ENCODE peak calls at places on chromosomes 4 and X, in five cellular contexts. R, X, V, D and U are unnamed samples.

GRCh38 chrX:116281106-116281505 is 110.6 kb downstream of the AGTR2 start:
- DNase-seq in X (no peak), R (no peak), D (no peak), V (no peak), U (no peak)

GRCh38 chrX:38669425-38669824 is 108.1 kb downstream of the TSPAN7 start:
- DNase-seq in X (no peak), D (no peak), V (no peak), R (no peak), U (no peak)

GRCh38 chr4:81571105-81571504 is 99.4 kb upstream of the RASGEF1B start:
- DNase-seq in X (no peak), D (no peak), V (no peak), R (no peak), U (no peak)

GRCh38 chr4:113758361-113758760 is 3.2 kb downstream of the CAMK2D start:
- DNase-seq in R (no peak), X (peak; percentile 56), V (no peak), D (no peak), U (no peak)

GRCh38 chrX:101659601-101660063 is at the start of gene ARMCX2:
- DNase-seq in X (peak; percentile 73), D (peak; percentile 37), R (peak; percentile 57), V (peak; percentile 71), U (peak; percentile 16)

GRCh38 chr4:15400911-15401671 is 26.7 kb upstream of the C1QTNF7 start:
- DNase-seq in V (peak; percentile 60), D (peak; percentile 81), R (peak; percentile 58), X (peak; percentile 90), U (no peak)

GRCh38 chrX:43679778-43680177 is 23.7 kb downstream of the MAOA start:
- DNase-seq in R (no peak), V (peak; percentile 77), X (peak; percentile 74), D (no peak), U (no peak)

GRCh38 chr4:139030614-139031235 is 15.1 kb downstream of the NOCT start:
- DNase-seq in V (peak; percentile 91), X (peak; percentile 92), D (peak; percentile 63), R (peak; percentile 75), U (peak; percentile 51)

GRCh38 chr4:134216436-134216835 is 14.8 kb upstream of the PABPC4L start:
- DNase-seq in R (no peak), V (no peak), D (no peak), X (peak; percentile 37), U (no peak)

GRCh38 chr4:170697045-170697444 is 607.3 kb upstream of the AADAT start:
- DNase-seq in V (no peak), D (no peak), R (no peak), X (no peak), U (no peak)

GRCh38 chrX:118047446-118048186 is 69.0 kb downstream of the KLHL13 start:
- DNase-seq in D (no peak), R (no peak), X (no peak), V (no peak), U (no peak)

GRCh38 chr4:163600731-163601130 is 106.2 kb downstream of the TMA16 start:
- DNase-seq in V (no peak), D (no peak), R (no peak), X (no peak), U (no peak)

GRCh38 chrX:19686876-19687275 is 171.6 kb upstream of the MAP3K15 start:
- DNase-seq in X (no peak), D (no peak), R (no peak), V (no peak), U (no peak)

GRCh38 chr4:118772149-118773081 is 63.5 kb downstream of the SEC24D start:
- DNase-seq in X (peak; percentile 82), V (peak; percentile 83), R (no peak), D (no peak), U (no peak)

GRCh38 chr4:91997045-91997444 is 306.7 kb upstream of the GRID2 start:
- DNase-seq in D (no peak), R (no peak), V (no peak), X (no peak), U (no peak)

GRCh38 chr4:158676076-158676475 is 4.0 kb downstream of the ETFDH start:
- DNase-seq in X (no peak), D (no peak), R (no peak), V (no peak), U (no peak)

GRCh38 chrX:13511557-13512330 is 57.7 kb upstream of the EGFL6 start:
- DNase-seq in D (no peak), R (no peak), V (peak; percentile 9), X (peak; percentile 28), U (no peak)

GRCh38 chr4:43132010-43132582 is 239.6 kb downstream of the GRXCR1 start:
- DNase-seq in X (peak; percentile 81), D (no peak), V (peak; percentile 78), R (no peak), U (peak; percentile 17)

GRCh38 chr4:146428298-146428697 is 93.4 kb downstream of the SLC10A7 start:
- DNase-seq in X (no peak), D (no peak), V (no peak), R (no peak), U (no peak)

GRCh38 chr4:125283702-125284279 is 31.0 kb upstream of the FAT4 start:
- DNase-seq in X (peak; percentile 68), V (peak; percentile 66), R (no peak), D (no peak), U (no peak)

GRCh38 chr4:143558823-143559756 is 45.6 kb downstream of the SMARCA5 start:
- DNase-seq in D (peak; percentile 44), X (peak; percentile 66), R (peak; percentile 63), V (peak; percentile 66), U (no peak)

GRCh38 chr4:1579834-1580686 is 104.1 kb downstream of the FAM53A start:
- DNase-seq in D (peak; percentile 92), V (no peak), X (peak; percentile 63), R (peak; percentile 90), U (no peak)

GRCh38 chrX:115949900-115950822 is 220.4 kb upstream of the AGTR2 start:
- DNase-seq in R (no peak), D (no peak), X (no peak), V (no peak), U (no peak)

GRCh38 chr4:26830016-26830415 is 30.6 kb upstream of the STIM2 start:
- DNase-seq in V (no peak), D (no peak), X (no peak), R (no peak), U (no peak)

GRCh38 chrX:151714367-151714766 is 1.5 kb upstream of the FATE1 start:
- DNase-seq in V (no peak), X (no peak), R (no peak), D (no peak), U (no peak)

GRCh38 chr4:25810016-25810415 is 52.8 kb downstream of the SEL1L3 start:
- DNase-seq in D (no peak), X (no peak), V (no peak), R (no peak), U (no peak)

DNA sequence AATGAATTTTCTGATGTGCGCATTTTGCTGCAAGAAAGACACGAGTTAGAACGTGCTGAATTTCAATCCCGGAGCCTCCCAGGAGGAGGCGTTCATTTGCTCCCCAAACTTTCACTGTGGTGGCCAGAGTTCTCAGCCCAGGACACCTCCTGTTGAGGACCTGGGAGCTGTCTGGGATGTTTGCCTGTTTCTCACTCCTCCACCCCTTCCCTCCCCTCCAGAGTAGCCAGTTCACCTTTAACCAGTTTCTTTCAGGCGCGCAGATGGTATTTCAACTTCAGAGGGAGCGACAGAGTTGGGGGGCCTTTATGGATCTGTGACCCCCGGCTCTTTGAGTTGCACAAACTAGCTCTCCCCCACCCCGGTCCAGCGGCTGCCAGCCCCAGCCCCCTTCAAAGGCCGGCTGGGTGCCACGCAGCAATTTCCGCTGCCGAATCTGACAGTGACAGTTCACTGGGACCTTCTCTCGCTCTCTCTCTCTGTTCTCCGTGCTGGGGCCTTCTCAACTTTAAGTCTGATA is 99.9 kb upstream of the STX18 start:
- DNase-seq in V (no peak), R (no peak), X (no peak), D (no peak), U (no peak)
- TF ChIP-seq CTCF in V (no peak), R (no peak), X (no peak), D (no peak), U (no peak)

GRCh38 chr4:17762705-17763104 is 18.7 kb downstream of the FAM184B start:
- DNase-seq in V (peak; percentile 44), D (no peak), R (no peak), X (peak; percentile 68), U (no peak)
- TF ChIP-seq CTCF in V (peak; percentile 24), D (no peak), R (no peak), X (peak; percentile 42), U (peak; percentile 8)

GRCh38 chr4:122450847-122451246 is 5.7 kb downstream of the IL2 start:
- DNase-seq in V (peak; percentile 33), X (peak; percentile 31), R (no peak), D (no peak), U (no peak)
- TF ChIP-seq CTCF in V (peak; percentile 49), X (peak; percentile 37), R (no peak), D (no peak), U (peak; percentile 56)

DNA sequence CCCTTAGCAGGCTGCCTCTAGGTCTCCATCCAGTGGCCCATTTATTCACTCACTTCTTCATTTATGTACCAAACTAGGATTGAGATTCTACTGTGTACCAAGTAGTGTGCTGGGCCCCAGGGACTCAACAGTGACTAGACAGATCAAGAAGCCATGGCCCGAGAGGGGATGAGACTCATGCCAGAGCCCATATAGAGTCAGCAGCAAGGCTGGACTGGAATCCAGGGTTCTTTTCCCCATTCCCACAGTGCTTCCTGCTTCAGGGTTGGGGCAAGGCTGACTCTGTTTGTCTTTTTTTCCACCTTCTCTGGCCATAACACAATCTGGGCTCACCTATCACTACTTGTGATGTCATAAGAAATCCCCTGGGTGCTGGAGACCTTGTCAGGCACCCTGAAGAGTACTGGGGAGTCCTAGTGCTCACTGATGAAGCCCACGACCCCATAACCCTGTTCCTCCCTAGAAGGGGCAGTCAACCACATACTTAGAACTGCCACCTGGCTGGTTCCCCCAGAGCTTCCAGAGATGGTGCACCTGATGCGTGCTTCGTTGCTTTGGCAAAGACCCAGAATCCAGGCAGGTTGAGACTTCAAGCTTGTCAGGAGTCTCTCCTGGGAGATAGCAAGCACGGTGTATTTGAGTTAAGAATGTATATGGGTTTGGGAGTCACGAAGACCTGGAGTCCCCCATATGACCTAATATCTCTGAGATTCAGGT is 6.2 kb downstream of the RTL5 start:
- DNase-seq in D (no peak), R (no peak), X (no peak), V (no peak), U (no peak)
- TF ChIP-seq CTCF in D (no peak), R (no peak), X (no peak), V (no peak), U (no peak)